ENCODE peak calls at places on chromosomes 6 and 20, in ten cellular contexts. P, N, D, T, Q, E, J, U, H and K are unnamed samples.
A peak's percentile ranks its signal among the peaks of the same experiment; 100 is the strongest.

GRCh38 chr20:34112600-34113061 is 588 bp upstream of the EIF2S2 start:
- DNase-seq in P (peak; percentile 79), N (peak; percentile 71), D (peak; percentile 32), T (peak; percentile 7), Q (no peak), E (no peak), J (no peak), U (peak; percentile 79), H (peak; percentile 55), K (no peak)

GRCh38 chr20:63977392-63978276 is 1.8 kb downstream of the SAMD10 start:
- DNase-seq in P (peak; percentile 79), N (peak; percentile 61), D (no peak), T (peak; percentile 44), Q (peak; percentile 87), E (peak; percentile 43), J (no peak), U (no peak), H (peak; percentile 32), K (peak; percentile 28)

GRCh38 chr6:112879920-112880413 is 532.8 kb downstream of the RFPL4B start:
- DNase-seq in P (peak; percentile 77), N (no peak), D (no peak), T (no peak), Q (no peak), E (no peak), J (no peak), U (no peak), H (peak; percentile 6), K (peak; percentile 10)

GRCh38 chr6:76707630-76708029 is 635.2 kb upstream of the IMPG1 start:
- DNase-seq in P (no peak), N (no peak), D (no peak), T (no peak), Q (no peak), E (no peak), J (no peak), U (no peak), H (no peak), K (no peak)

GRCh38 chr6:10873374-10873773 is 8.5 kb downstream of the GCM2 start:
- DNase-seq in P (no peak), N (no peak), D (no peak), T (no peak), Q (no peak), E (no peak), J (no peak), U (no peak), H (no peak), K (no peak)

GRCh38 chr20:35447082-35447789 is 8.2 kb upstream of the CEP250 start:
- DNase-seq in P (peak; percentile 94), N (peak; percentile 91), D (peak; percentile 97), T (peak; percentile 83), Q (peak; percentile 99), E (peak; percentile 76), J (peak; percentile 84), U (peak; percentile 56), H (peak; percentile 72), K (peak; percentile 59)

GRCh38 chr6:117482240-117483003 is at the start of gene DCBLD1:
- DNase-seq in P (peak; percentile 94), N (peak; percentile 80), D (peak; percentile 78), T (peak; percentile 90), Q (peak; percentile 79), E (peak; percentile 76), J (peak; percentile 14), U (no peak), H (peak; percentile 76), K (peak; percentile 29)

GRCh38 chr6:143596857-143597256 is 80.9 kb upstream of the PHACTR2 start:
- DNase-seq in P (no peak), N (peak; percentile 80), D (no peak), T (peak; percentile 79), Q (no peak), E (no peak), J (no peak), U (no peak), H (peak; percentile 99), K (no peak)

GRCh38 chr6:84416043-84416657 is 188.7 kb upstream of the CEP162 start:
- DNase-seq in P (no peak), N (no peak), D (no peak), T (no peak), Q (no peak), E (no peak), J (no peak), U (no peak), H (peak; percentile 35), K (no peak)

GRCh38 chr20:9112541-9113515 is 43.9 kb downstream of the PLCB4 start:
- DNase-seq in P (no peak), N (no peak), D (no peak), T (peak; percentile 75), Q (no peak), E (peak; percentile 46), J (no peak), U (no peak), H (peak; percentile 85), K (no peak)

GRCh38 chr6:15674690-15675386 is 12.0 kb upstream of the DTNBP1 start:
- DNase-seq in P (no peak), N (no peak), D (peak; percentile 31), T (no peak), Q (no peak), E (no peak), J (no peak), U (no peak), H (no peak), K (no peak)

GRCh38 chr6:21511891-21512550 is 81.5 kb upstream of the SOX4 start:
- DNase-seq in P (no peak), N (no peak), D (no peak), T (no peak), Q (no peak), E (no peak), J (no peak), U (no peak), H (no peak), K (no peak)

GRCh38 chr6:73169111-73169510 is 56.2 kb downstream of the KHDC1L start:
- DNase-seq in P (no peak), N (no peak), D (no peak), T (no peak), Q (no peak), E (no peak), J (no peak), U (no peak), H (no peak), K (no peak)

GRCh38 chr6:43682724-43683429 is 4.7 kb downstream of the MRPS18A start:
- DNase-seq in P (no peak), N (no peak), D (no peak), T (no peak), Q (no peak), E (no peak), J (no peak), U (no peak), H (no peak), K (no peak)

GRCh38 chr6:39724787-39725631 is at the start of gene KIF6:
- DNase-seq in P (peak; percentile 93), N (peak; percentile 92), D (peak; percentile 92), T (peak; percentile 99), Q (peak; percentile 87), E (peak; percentile 1), J (peak; percentile 26), U (peak; percentile 87), H (peak; percentile 84), K (peak; percentile 20)

GRCh38 chr6:157096105-157096504 is 227.2 kb downstream of the TMEM242 start:
- DNase-seq in P (no peak), N (no peak), D (no peak), T (no peak), Q (no peak), E (no peak), J (no peak), U (no peak), H (no peak), K (no peak)

GRCh38 chr6:154478021-154478651 is 32.3 kb downstream of the CNKSR3 start:
- DNase-seq in P (peak; percentile 63), N (no peak), D (peak; percentile 12), T (no peak), Q (no peak), E (peak; percentile 26), J (no peak), U (no peak), H (no peak), K (no peak)

GRCh38 chr20:33299111-33299603 is 16.1 kb downstream of the BPIFB1 start:
- DNase-seq in P (peak; percentile 91), N (no peak), D (peak; percentile 89), T (peak; percentile 79), Q (peak; percentile 93), E (peak; percentile 16), J (peak; percentile 52), U (peak; percentile 61), H (peak; percentile 28), K (peak; percentile 21)

GRCh38 chr6:132483779-132484679 is 28.9 kb downstream of the STX7 start:
- DNase-seq in P (no peak), N (no peak), D (peak; percentile 50), T (peak; percentile 72), Q (no peak), E (peak; percentile 66), J (no peak), U (peak; percentile 45), H (peak; percentile 69), K (peak; percentile 3)

GRCh38 chr20:9359561-9360308 is 154.7 kb upstream of the LAMP5 start:
- DNase-seq in P (no peak), N (peak; percentile 64), D (peak; percentile 36), T (peak; percentile 69), Q (no peak), E (peak; percentile 42), J (no peak), U (peak; percentile 9), H (peak; percentile 88), K (no peak)

GRCh38 chr6:15885624-15886023 is 222.8 kb upstream of the DTNBP1 start:
- DNase-seq in P (no peak), N (no peak), D (no peak), T (no peak), Q (no peak), E (no peak), J (no peak), U (no peak), H (no peak), K (no peak)

GRCh38 chr6:80457044-80457933 is 350.8 kb downstream of the BCKDHB start:
- DNase-seq in P (no peak), N (peak; percentile 71), D (no peak), T (peak; percentile 91), Q (no peak), E (peak; percentile 93), J (no peak), U (no peak), H (peak; percentile 97), K (no peak)

GRCh38 chr6:156953478-156954146 is 176.4 kb downstream of the ARID1B start:
- DNase-seq in P (no peak), N (no peak), D (peak; percentile 59), T (peak; percentile 92), Q (no peak), E (peak; percentile 99), J (no peak), U (peak; percentile 84), H (peak; percentile 99), K (peak; percentile 14)

GRCh38 chr6:45420083-45420908 is 42.6 kb upstream of the SUPT3H start:
- DNase-seq in P (peak; percentile 77), N (no peak), D (peak; percentile 17), T (no peak), Q (peak; percentile 80), E (peak; percentile 25), J (peak; percentile 27), U (no peak), H (peak; percentile 60), K (peak; percentile 69)

GRCh38 chr6:20377623-20378265 is 23.9 kb upstream of the E2F3 start:
- DNase-seq in P (no peak), N (no peak), D (no peak), T (peak; percentile 69), Q (no peak), E (peak; percentile 58), J (no peak), U (no peak), H (peak; percentile 91), K (no peak)

GRCh38 chr6:9412951-9413559 is 977.7 kb upstream of the SLC35B3 start:
- DNase-seq in P (no peak), N (no peak), D (peak; percentile 25), T (no peak), Q (no peak), E (no peak), J (no peak), U (peak; percentile 15), H (peak; percentile 13), K (no peak)

GRCh38 chr20:51360451-51361230 is 181.9 kb downstream of the NFATC2 start:
- DNase-seq in P (peak; percentile 41), N (no peak), D (no peak), T (peak; percentile 91), Q (no peak), E (peak; percentile 99), J (no peak), U (no peak), H (peak; percentile 98), K (no peak)

GRCh38 chr6:107493158-107494057 is 3.5 kb downstream of the SOBP start:
- DNase-seq in P (no peak), N (no peak), D (peak; percentile 56), T (no peak), Q (no peak), E (no peak), J (no peak), U (peak; percentile 80), H (no peak), K (no peak)